ENCODE peak calls at places on chromosomes 4 and X, in five cellular contexts. C is neural crest cell; R is CD8-positive, alpha-beta T cell; M is A549; X is T follicular helper cell. F is an unnamed sample.

GRCh38 chr4:177509346-177509745 is 67.1 kb upstream of the AGA start:
- DNase-seq in C (no peak), R (no peak), M (no peak), X (no peak), F (no peak)

GRCh38 chr4:87910795-87911194 is 64.7 kb upstream of the SPP1 start:
- DNase-seq in C (no peak), R (no peak), M (no peak), X (no peak), F (no peak)

GRCh38 chrX:80766916-80767315 is 42.8 kb downstream of the BRWD3 start:
- DNase-seq in C (no peak), R (no peak), M (no peak), X (no peak), F (no peak)

GRCh38 chr4:72527038-72527646 is 41.9 kb downstream of the ADAMTS3 start:
- DNase-seq in C (no peak), R (no peak), M (no peak), X (no peak), F (no peak)

GRCh38 chr4:7156273-7157139 is 35.8 kb upstream of the SORCS2 start:
- DNase-seq in C (peak), R (no peak), M (peak), X (no peak), F (no peak)

GRCh38 chrX:48278958-48279357 is 23.8 kb downstream of the SSX1 start:
- DNase-seq in C (no peak), R (no peak), M (peak), X (no peak), F (no peak)

GRCh38 chr4:40576651-40577480 is 52.8 kb downstream of the RBM47 start:
- DNase-seq in C (no peak), R (no peak), M (peak), X (no peak), F (peak)

GRCh38 chr4:75598390-75598789 is 31.9 kb downstream of the CDKL2 start:
- DNase-seq in C (no peak), R (no peak), M (no peak), X (no peak), F (no peak)

GRCh38 chr4:139243448-139244365 is 36.3 kb downstream of the MGARP start:
- DNase-seq in C (no peak), R (no peak), M (peak), X (no peak), F (no peak)

GRCh38 chr4:10087152-10087791 is 29.3 kb downstream of the WDR1 start:
- DNase-seq in C (no peak), R (no peak), M (no peak), X (no peak), F (no peak)

GRCh38 chrX:1480082-1480785 is 27.5 kb upstream of the ASMTL start:
- DNase-seq in C (no peak), R (peak), M (no peak), X (no peak), F (no peak)

GRCh38 chrX:84221181-84221580 is 33.2 kb upstream of the RPS6KA6 start:
- DNase-seq in C (no peak), R (no peak), M (no peak), X (no peak), F (no peak)

GRCh38 chrX:19709812-19710518 is 177.4 kb downstream of the SH3KBP1 start:
- DNase-seq in C (no peak), R (no peak), M (peak), X (no peak), F (no peak)

GRCh38 chrX:49762175-49762704 is 66.5 kb upstream of the PAGE1 start:
- DNase-seq in C (no peak), R (no peak), M (no peak), X (no peak), F (no peak)

GRCh38 chrX:120251471-120252011 is 929 bp downstream of the ZBTB33 start:
- DNase-seq in C (peak), R (peak), M (peak), X (no peak), F (peak)

GRCh38 chr4:77073106-77073858 is 2.5 kb downstream of the CCNI start:
- DNase-seq in C (no peak), R (no peak), M (no peak), X (no peak), F (no peak)

GRCh38 chr4:18039113-18039512 is 17.6 kb upstream of the LCORL start:
- DNase-seq in C (no peak), R (no peak), M (no peak), X (no peak), F (no peak)

GRCh38 chr4:13980317-13980716 is 352.8 kb upstream of the BOD1L1 start:
- DNase-seq in C (no peak), R (no peak), M (no peak), X (no peak), F (no peak)

GRCh38 chr4:40264995-40265909 is 68.4 kb downstream of the RHOH start:
- DNase-seq in C (peak), R (peak), M (no peak), X (no peak), F (no peak)

GRCh38 chr4:181970356-181970755 is 272.8 kb upstream of the TENM3 start:
- DNase-seq in C (no peak), R (no peak), M (no peak), X (no peak), F (no peak)

GRCh38 chr4:39044947-39045734 is 12.9 kb upstream of the TMEM156 start:
- DNase-seq in C (peak), R (no peak), M (peak), X (no peak), F (peak)